ENCODE peak calls at places on chromosomes 11 and 22, in four cellular contexts. One of them, this sample, is unnamed.
A peak's percentile ranks its signal among the peaks of the same experiment; 100 is the strongest.

GRCh38 chr11:92304271-92304670 is 79.7 kb downstream of the FAT3 start:
- DNase-seq in fibroblast of the conjunctiva: no peak
- DNase-seq in foreskin melanocyte: no peak
- DNase-seq in keratinocyte: no peak
- DNase-seq in this sample: no peak

GRCh38 chr11:15229069-15229468 is 114.3 kb downstream of the INSC start:
- DNase-seq in fibroblast of the conjunctiva: no peak
- DNase-seq in foreskin melanocyte: no peak
- DNase-seq in keratinocyte: no peak
- DNase-seq in this sample: no peak

GRCh38 chr11:36619502-36619901 is 21.5 kb upstream of the RAG2 start:
- DNase-seq in fibroblast of the conjunctiva: no peak
- DNase-seq in foreskin melanocyte: no peak
- DNase-seq in keratinocyte: no peak
- DNase-seq in this sample: no peak

GRCh38 chr22:41217553-41218157 is 12.5 kb downstream of the L3MBTL2 start:
- DNase-seq in fibroblast of the conjunctiva: peak; percentile 94
- DNase-seq in foreskin melanocyte: peak; percentile 94
- DNase-seq in keratinocyte: peak; percentile 58
- DNase-seq in this sample: peak; percentile 89

GRCh38 chr22:45903355-45904149 is 73.4 kb downstream of the WNT7B start:
- DNase-seq in fibroblast of the conjunctiva: peak; percentile 26
- DNase-seq in foreskin melanocyte: no peak
- DNase-seq in keratinocyte: no peak
- DNase-seq in this sample: no peak

GRCh38 chr11:36008576-36008975 is 64.7 kb downstream of the LDLRAD3 start:
- DNase-seq in fibroblast of the conjunctiva: no peak
- DNase-seq in foreskin melanocyte: peak; percentile 74
- DNase-seq in keratinocyte: no peak
- DNase-seq in this sample: no peak

GRCh38 chr11:1908579-1908978 is 10.9 kb upstream of the TNNT3 start:
- DNase-seq in fibroblast of the conjunctiva: no peak
- DNase-seq in foreskin melanocyte: no peak
- DNase-seq in keratinocyte: no peak
- DNase-seq in this sample: peak; percentile 11

GRCh38 chr11:59555601-59556114 is 44.3 kb downstream of the OR4D9 start:
- DNase-seq in fibroblast of the conjunctiva: no peak
- DNase-seq in foreskin melanocyte: no peak
- DNase-seq in keratinocyte: no peak
- DNase-seq in this sample: no peak

GRCh38 chr11:132576706-132577105 is 955.6 kb downstream of the OPCML start:
- DNase-seq in fibroblast of the conjunctiva: peak; percentile 60
- DNase-seq in foreskin melanocyte: peak; percentile 35
- DNase-seq in keratinocyte: no peak
- DNase-seq in this sample: no peak

GRCh38 chr11:119685073-119685746 is 43.8 kb downstream of the NECTIN1 start:
- DNase-seq in fibroblast of the conjunctiva: no peak
- DNase-seq in foreskin melanocyte: no peak
- DNase-seq in keratinocyte: no peak
- DNase-seq in this sample: peak; percentile 56

GRCh38 chr11:3954448-3955298 is 99.2 kb downstream of the STIM1 start:
- DNase-seq in fibroblast of the conjunctiva: no peak
- DNase-seq in foreskin melanocyte: no peak
- DNase-seq in keratinocyte: no peak
- DNase-seq in this sample: no peak

GRCh38 chr11:95877288-95877687 is 46.6 kb downstream of the MTMR2 start:
- DNase-seq in fibroblast of the conjunctiva: peak; percentile 93
- DNase-seq in foreskin melanocyte: peak; percentile 40
- DNase-seq in keratinocyte: peak; percentile 46
- DNase-seq in this sample: no peak

GRCh38 chr11:108916290-108916689 is 251.4 kb downstream of the DDX10 start:
- DNase-seq in fibroblast of the conjunctiva: no peak
- DNase-seq in foreskin melanocyte: no peak
- DNase-seq in keratinocyte: no peak
- DNase-seq in this sample: no peak

GRCh38 chr11:102912482-102912830 is 37.7 kb upstream of the MMP12 start:
- DNase-seq in fibroblast of the conjunctiva: no peak
- DNase-seq in foreskin melanocyte: no peak
- DNase-seq in keratinocyte: no peak
- DNase-seq in this sample: no peak

GRCh38 chr11:94835571-94835970 is 67.4 kb downstream of the AMOTL1 start:
- DNase-seq in fibroblast of the conjunctiva: no peak
- DNase-seq in foreskin melanocyte: no peak
- DNase-seq in keratinocyte: no peak
- DNase-seq in this sample: no peak

GRCh38 chr11:109583996-109584395 is 162.0 kb downstream of the C11orf87 start:
- DNase-seq in fibroblast of the conjunctiva: no peak
- DNase-seq in foreskin melanocyte: no peak
- DNase-seq in keratinocyte: no peak
- DNase-seq in this sample: no peak

GRCh38 chr11:61477734-61478148 is 30.8 kb upstream of the LRRC10B start:
- DNase-seq in fibroblast of the conjunctiva: no peak
- DNase-seq in foreskin melanocyte: no peak
- DNase-seq in keratinocyte: no peak
- DNase-seq in this sample: peak; percentile 78

GRCh38 chr11:77592727-77593126 is 3.0 kb downstream of the AQP11 start:
- DNase-seq in fibroblast of the conjunctiva: no peak
- DNase-seq in foreskin melanocyte: no peak
- DNase-seq in keratinocyte: no peak
- DNase-seq in this sample: no peak

GRCh38 chr11:2534957-2535672 is 90.3 kb downstream of the KCNQ1 start:
- DNase-seq in fibroblast of the conjunctiva: no peak
- DNase-seq in foreskin melanocyte: no peak
- DNase-seq in keratinocyte: no peak
- DNase-seq in this sample: peak; percentile 68

GRCh38 chr11:12167098-12167999 is 57.0 kb downstream of the MICAL2 start:
- DNase-seq in fibroblast of the conjunctiva: peak; percentile 43
- DNase-seq in foreskin melanocyte: no peak
- DNase-seq in keratinocyte: no peak
- DNase-seq in this sample: no peak

GRCh38 chr22:31148953-31149627 is 8.8 kb upstream of the PLA2G3 start:
- DNase-seq in fibroblast of the conjunctiva: peak; percentile 73
- DNase-seq in foreskin melanocyte: peak; percentile 59
- DNase-seq in keratinocyte: no peak
- DNase-seq in this sample: no peak

GRCh38 chr22:34055525-34056200 is 135.4 kb upstream of the LARGE1 start:
- DNase-seq in fibroblast of the conjunctiva: no peak
- DNase-seq in foreskin melanocyte: peak; percentile 60
- DNase-seq in keratinocyte: no peak
- DNase-seq in this sample: no peak

GRCh38 chr11:94650756-94651155 is 83.6 kb downstream of the PIWIL4 start:
- DNase-seq in fibroblast of the conjunctiva: peak; percentile 86
- DNase-seq in foreskin melanocyte: no peak
- DNase-seq in keratinocyte: no peak
- DNase-seq in this sample: peak; percentile 88

GRCh38 chr22:47966316-47966715 is 1203.9 kb downstream of the TBC1D22A start:
- DNase-seq in fibroblast of the conjunctiva: no peak
- DNase-seq in foreskin melanocyte: no peak
- DNase-seq in keratinocyte: no peak
- DNase-seq in this sample: no peak

GRCh38 chr22:49753961-49754673 is 73.6 kb downstream of the BRD1 start:
- DNase-seq in fibroblast of the conjunctiva: no peak
- DNase-seq in foreskin melanocyte: no peak
- DNase-seq in keratinocyte: no peak
- DNase-seq in this sample: no peak

This sample was measured in Right ventricle myocardium inferior.